ENCODE peak calls at places on chromosome 13, in four cellular contexts. One of them, this sample, is unnamed.

GRCh38 chr13:71115301-71115700 is 751.7 kb downstream of the DACH1 start:
- DNase-seq in KBM-7: no peak
- DNase-seq in HS-5: no peak
- DNase-seq in nephron progenitor cell: no peak
- DNase-seq in this sample: no peak

GRCh38 chr13:41516166-41516565 is 58.8 kb downstream of the RGCC start:
- DNase-seq in KBM-7: no peak
- DNase-seq in HS-5: no peak
- DNase-seq in nephron progenitor cell: no peak
- DNase-seq in this sample: no peak

GRCh38 chr13:89880201-89880600 is 1467.3 kb upstream of the MIR17HG start:
- DNase-seq in KBM-7: no peak
- DNase-seq in HS-5: no peak
- DNase-seq in nephron progenitor cell: no peak
- DNase-seq in this sample: no peak

GRCh38 chr13:47903836-47904235 is 97.2 kb downstream of the SUCLA2 start:
- DNase-seq in KBM-7: no peak
- DNase-seq in HS-5: peak
- DNase-seq in nephron progenitor cell: no peak
- DNase-seq in this sample: peak

GRCh38 chr13:72198967-72199601 is 332.1 kb upstream of the DACH1 start:
- DNase-seq in KBM-7: no peak
- DNase-seq in HS-5: no peak
- DNase-seq in nephron progenitor cell: no peak
- DNase-seq in this sample: no peak

GRCh38 chr13:56166864-56167263 is 973.9 kb upstream of the PRR20A start:
- DNase-seq in KBM-7: no peak
- DNase-seq in HS-5: no peak
- DNase-seq in nephron progenitor cell: no peak
- DNase-seq in this sample: no peak

GRCh38 chr13:41780736-41781708 is 179.9 kb downstream of the VWA8 start:
- DNase-seq in KBM-7: peak
- DNase-seq in HS-5: no peak
- DNase-seq in nephron progenitor cell: no peak
- DNase-seq in this sample: peak

GRCh38 chr13:73961181-73961580 is 173.0 kb downstream of the KLF12 start:
- DNase-seq in KBM-7: no peak
- DNase-seq in HS-5: no peak
- DNase-seq in nephron progenitor cell: no peak
- DNase-seq in this sample: no peak

GRCh38 chr13:45446181-45446580 is 18.6 kb upstream of the COG3 start:
- DNase-seq in KBM-7: no peak
- DNase-seq in HS-5: no peak
- DNase-seq in nephron progenitor cell: no peak
- DNase-seq in this sample: no peak

GRCh38 chr13:98919566-98919965 is 58.3 kb downstream of the DOCK9 start:
- DNase-seq in KBM-7: no peak
- DNase-seq in HS-5: no peak
- DNase-seq in nephron progenitor cell: no peak
- DNase-seq in this sample: no peak

GRCh38 chr13:76991432-76991795 is 467 bp upstream of the CLN5 start:
- DNase-seq in KBM-7: no peak
- DNase-seq in HS-5: no peak
- DNase-seq in nephron progenitor cell: no peak
- DNase-seq in this sample: no peak

This sample was measured in MV-4-11.